ENCODE peak calls at places on chromosomes 7 and 10, in nine cellular contexts. K is dorsolateral prefrontal cortex, S is M059J, U is NT2/D1, H is left ventricle myocardium superior, O is HuH-7, I is PC-9, X is T47D, F is HEK293T. P is an unnamed sample.

GRCh38 chr10:110803830-110804338 is 67.8 kb upstream of the PDCD4 start:
- DNase-seq in I (no peak), H (no peak), S (peak), O (peak), F (peak), X (no peak), K (peak), U (peak), P (peak)

GRCh38 chr7:140214075-140214684 is 37.4 kb upstream of the KDM7A start:
- DNase-seq in S (peak), X (no peak), U (no peak), H (peak), K (peak), F (no peak), O (no peak), I (peak), P (peak)

GRCh38 chr7:22845221-22845844 is 22.7 kb upstream of the TOMM7 start:
- DNase-seq in I (no peak), O (no peak), H (no peak), K (no peak), U (no peak), S (peak), F (no peak), X (no peak), P (no peak)

GRCh38 chr7:74656421-74656910 is 1.1 kb upstream of the GTF2I start:
- DNase-seq in X (peak), H (peak), O (peak), U (no peak), S (peak), F (peak), I (peak), K (peak), P (peak)

GRCh38 chr10:74837750-74838149 is 11.3 kb downstream of the KAT6B start:
- DNase-seq in K (no peak), H (no peak), U (no peak), F (no peak), O (no peak), S (no peak), X (no peak), I (no peak), P (no peak)

GRCh38 chr7:115059312-115059711 is 137.4 kb downstream of the MDFIC start:
- DNase-seq in S (no peak), X (no peak), U (no peak), F (no peak), I (no peak), O (no peak), H (no peak), K (no peak), P (no peak)

GRCh38 chr10:118998183-118998582 is 31.3 kb upstream of the NANOS1 start:
- DNase-seq in H (no peak), O (no peak), K (no peak), S (no peak), F (no peak), X (no peak), I (no peak), U (no peak), P (no peak)

GRCh38 chr7:5063698-5064097 is 18.0 kb downstream of the RBAK start:
- DNase-seq in H (no peak), U (no peak), F (no peak), S (no peak), O (no peak), X (no peak), I (no peak), K (no peak), P (no peak)

GRCh38 chr7:41193738-41194287 is 509.1 kb downstream of the INHBA start:
- DNase-seq in S (no peak), U (no peak), K (no peak), I (no peak), H (no peak), F (no peak), X (no peak), O (no peak), P (no peak)

GRCh38 chr10:32072025-32072787 is 16.0 kb upstream of the KIF5B start:
- DNase-seq in U (peak), S (no peak), H (no peak), K (no peak), X (no peak), F (no peak), I (no peak), O (no peak), P (no peak)

GRCh38 chr7:99767662-99768061 is 16.3 kb downstream of the CYP3A4 start:
- DNase-seq in F (no peak), I (no peak), H (no peak), S (no peak), O (no peak), X (no peak), U (no peak), K (no peak), P (no peak)

GRCh38 chr10:117364121-117364960 is 10.9 kb downstream of the PDZD8 start:
- DNase-seq in S (peak), K (no peak), H (no peak), X (no peak), U (no peak), I (no peak), O (no peak), F (no peak), P (no peak)

GRCh38 chr10:80486151-80486692 is 32.1 kb downstream of the TSPAN14 start:
- DNase-seq in K (no peak), I (no peak), X (no peak), U (no peak), F (no peak), O (no peak), H (no peak), S (no peak), P (no peak)

GRCh38 chr7:84017653-84018052 is 176.9 kb downstream of the SEMA3A start:
- DNase-seq in H (no peak), U (no peak), S (no peak), K (no peak), I (no peak), F (no peak), O (no peak), X (no peak), P (no peak)

GRCh38 chr7:389911-390601 is 100.1 kb downstream of the FOXL3 start:
- DNase-seq in S (no peak), O (no peak), F (no peak), H (peak), U (no peak), X (no peak), K (peak), I (no peak), P (no peak)

GRCh38 chr7:37480026-37480425 is 31.4 kb upstream of the ELMO1 start:
- DNase-seq in K (no peak), U (no peak), O (no peak), X (no peak), S (no peak), H (no peak), F (no peak), I (no peak), P (no peak)

GRCh38 chr7:92766461-92767003 is 69.8 kb downstream of the CDK6 start:
- DNase-seq in I (peak), F (no peak), K (no peak), X (no peak), O (no peak), H (no peak), S (peak), U (no peak), P (peak)

GRCh38 chr10:102381983-102382382 is 13.5 kb upstream of the NFKB2 start:
- DNase-seq in S (no peak), F (no peak), X (no peak), O (no peak), K (no peak), H (no peak), I (no peak), U (no peak), P (no peak)

GRCh38 chr7:149071641-149072437 is 18.7 kb downstream of the ZNF786 start:
- DNase-seq in S (no peak), O (peak), X (no peak), I (no peak), U (peak), K (no peak), F (no peak), H (peak), P (no peak)

GRCh38 chr10:76231258-76231934 is 800.0 kb downstream of the LRMDA start:
- DNase-seq in U (peak), S (no peak), X (no peak), H (no peak), K (no peak), O (no peak), F (peak), I (no peak), P (no peak)

GRCh38 chr10:49756031-49756430 is 6.1 kb downstream of the OGDHL start:
- DNase-seq in K (no peak), F (no peak), I (no peak), S (no peak), O (no peak), U (no peak), H (no peak), X (no peak), P (no peak)

GRCh38 chr10:71713135-71714040 is 6.2 kb downstream of the C10orf105 start:
- DNase-seq in I (peak), S (peak), X (peak), H (peak), F (no peak), K (peak), O (no peak), U (no peak), P (no peak)

GRCh38 chr7:116650436-116650835 is 21.6 kb upstream of the MET start:
- DNase-seq in U (no peak), K (no peak), O (no peak), F (no peak), I (no peak), X (no peak), H (no peak), S (no peak), P (no peak)

P was measured in NCI-H1092 treated with DMSO at 0.1 percent for 48 hours.